ENCODE peak calls at places on chromosomes 4 and X, in six cellular contexts. D is myocyte; Q is nephron progenitor cell; W is HuH-7.5; Y is activated T-cell treated with anti-CD3 and anti-CD28 coated beads, Interleukin-2, amount 50 U/mL, for 24 hours; S is NCI-H345. V is an unnamed sample.

GRCh38 chrX:108022491-108023089 is 22.3 kb upstream of the VSIG1 start:
- DNase-seq in D (no peak), Q (no peak), W (no peak), Y (no peak), S (no peak), V (no peak)

GRCh38 chr4:137430171-137430570 is 102.1 kb downstream of the PCDH18 start:
- DNase-seq in D (no peak), Q (no peak), W (no peak), Y (no peak), S (no peak), V (no peak)

GRCh38 chrX:41981481-41982013 is 58.2 kb upstream of the CASK start:
- DNase-seq in D (no peak), Q (no peak), W (no peak), Y (no peak), S (no peak), V (no peak)

GRCh38 chrX:64975491-64975890 is 759 bp downstream of the ZC4H2 start:
- DNase-seq in D (peak; percentile 62), Q (peak; percentile 57), W (no peak), Y (peak; percentile 52), S (no peak), V (no peak)

GRCh38 chr4:147984065-147984777 is 252.3 kb downstream of the ARHGAP10 start:
- DNase-seq in D (peak; percentile 54), Q (peak; percentile 43), W (peak; percentile 15), Y (no peak), S (peak; percentile 4), V (no peak)

GRCh38 chr4:151443247-151443646 is 34.3 kb downstream of the FHIP1A start:
- DNase-seq in D (no peak), Q (no peak), W (no peak), Y (no peak), S (no peak), V (no peak)

GRCh38 chr4:156620786-156621185 is 350.8 kb downstream of the PDGFC start:
- DNase-seq in D (no peak), Q (no peak), W (no peak), Y (no peak), S (no peak), V (no peak)

GRCh38 chr4:185421366-185422124 is 4.2 kb downstream of the UFSP2 start:
- DNase-seq in D (peak; percentile 65), Q (no peak), W (no peak), Y (no peak), S (no peak), V (no peak)

GRCh38 chr4:81457921-81458520 is 13.7 kb downstream of the RASGEF1B start:
- DNase-seq in D (no peak), Q (no peak), W (no peak), Y (no peak), S (no peak), V (no peak)

GRCh38 chr4:24470681-24471622 is 113.4 kb downstream of the DHX15 start:
- DNase-seq in D (peak; percentile 51), Q (peak; percentile 63), W (peak; percentile 72), Y (peak; percentile 61), S (peak; percentile 38), V (no peak)

GRCh38 chr4:76377922-76378321 is 43.0 kb downstream of the CCDC158 start:
- DNase-seq in D (peak; percentile 37), Q (peak; percentile 55), W (no peak), Y (peak; percentile 38), S (peak; percentile 3), V (no peak)

GRCh38 chr4:1795304-1796195 is 2.5 kb downstream of the FGFR3 start:
- DNase-seq in D (no peak), Q (peak; percentile 49), W (peak; percentile 99), Y (no peak), S (peak; percentile 22), V (no peak)